ENCODE peak calls at places on chromosomes 1 and 21, in six cellular contexts. P is GM23248, V is NCI-H774, X is thoracic aorta, Q is mesothelial cell of epicardium, N is heart left ventricle. A is an unnamed sample.

GRCh38 chr1:44808063-44808937 is at the start of gene BTBD19:
- DNase-seq in Q (peak), P (peak), N (peak), X (no peak), V (no peak), A (peak)

GRCh38 chr1:13710097-13710496 is 10.1 kb downstream of the PRDM2 start:
- DNase-seq in X (no peak), P (no peak), Q (no peak), V (no peak), N (no peak), A (no peak)

GRCh38 chr1:166166701-166167394 is at the start of gene FAM78B:
- DNase-seq in V (peak), P (peak), N (peak), Q (peak), X (no peak), A (peak)

GRCh38 chr21:42337830-42338729 is 12.7 kb downstream of the TFF2 start:
- DNase-seq in N (peak), Q (peak), V (peak), X (no peak), P (peak), A (peak)

GRCh38 chr1:20100632-20101355 is 18.5 kb downstream of the PLA2G2D start:
- DNase-seq in X (no peak), Q (peak), N (peak), V (no peak), P (peak), A (peak)

GRCh38 chr1:41735587-41736290 is 183.0 kb downstream of the HIVEP3 start:
- DNase-seq in N (peak), X (no peak), P (no peak), Q (no peak), V (no peak), A (no peak)

GRCh38 chr1:119330062-119330939 is 38.3 kb upstream of the HAO2 start:
- DNase-seq in X (no peak), N (no peak), P (no peak), Q (no peak), V (no peak), A (peak)

GRCh38 chr1:205248793-205249601 is 21.3 kb downstream of the TMCC2 start:
- DNase-seq in P (no peak), N (no peak), V (no peak), X (peak), Q (peak), A (peak)

GRCh38 chr1:184160942-184161698 is 109.6 kb downstream of the TSEN15 start:
- DNase-seq in V (no peak), N (peak), P (peak), Q (no peak), X (no peak), A (no peak)

GRCh38 chr1:238710697-238711096 is 675.7 kb upstream of the CHRM3 start:
- DNase-seq in P (no peak), V (no peak), X (no peak), Q (no peak), N (no peak), A (peak)

GRCh38 chr1:225488671-225489070 is 60.8 kb upstream of the LBR start:
- DNase-seq in X (no peak), P (no peak), N (no peak), V (no peak), Q (no peak), A (no peak)

GRCh38 chr21:21997390-21998333 is 999.5 kb downstream of the NCAM2 start:
- DNase-seq in P (no peak), N (no peak), Q (no peak), X (no peak), V (no peak), A (peak)

GRCh38 chr1:53384796-53385195 is 56.9 kb upstream of the LRP8 start:
- DNase-seq in Q (no peak), V (no peak), P (no peak), X (no peak), N (no peak), A (no peak)

A was measured in SJCRH30.